ENCODE peak calls at places on chromosomes 13 and 19, in seven cellular contexts. A is heart left ventricle, P is cardiac fibroblast, F is lung, X is psoas muscle, T is left ventricle myocardium inferior, I is A549. M is an unnamed sample.

GRCh38 chr13:29125145-29125933 is 305.2 kb downstream of the MTUS2 start:
- DNase-seq in A (no peak), P (no peak), F (no peak), X (no peak), T (no peak), I (no peak), M (no peak)

GRCh38 chr19:52120286-52120685 is 19.5 kb downstream of the ZNF616 start:
- DNase-seq in A (no peak), P (no peak), F (no peak), X (no peak), T (no peak), I (no peak), M (no peak)

GRCh38 chr19:58450836-58451357 is 525 bp upstream of the ZNF324B start:
- DNase-seq in A (no peak), P (no peak), F (no peak), X (no peak), T (no peak), I (no peak), M (no peak)

GRCh38 chr13:50236898-50237318 is 221.7 kb downstream of the KCNRG start:
- DNase-seq in A (no peak), P (peak), F (no peak), X (no peak), T (no peak), I (no peak), M (peak)

GRCh38 chr13:65746522-65746921 is 1483.6 kb downstream of the PCDH9 start:
- DNase-seq in A (no peak), P (no peak), F (no peak), X (no peak), T (no peak), I (no peak), M (no peak)

GRCh38 chr19:14473915-14474578 is 1.1 kb downstream of the PTGER1 start:
- DNase-seq in A (no peak), P (no peak), F (no peak), X (peak), T (no peak), I (no peak), M (no peak)

GRCh38 chr19:15161028-15161984 is 39.5 kb downstream of the NOTCH3 start:
- DNase-seq in A (no peak), P (peak), F (no peak), X (no peak), T (no peak), I (peak), M (peak)

GRCh38 chr19:14561832-14562351 is 10.0 kb downstream of the NDUFB7 start:
- DNase-seq in A (peak), P (peak), F (no peak), X (peak), T (peak), I (no peak), M (no peak)

GRCh38 chr19:56508282-56508778 is 675 bp downstream of the ZNF471 start:
- DNase-seq in A (no peak), P (no peak), F (no peak), X (no peak), T (no peak), I (peak), M (no peak)

GRCh38 chr13:80213201-80213600 is 127.7 kb downstream of the SPRY2 start:
- DNase-seq in A (no peak), P (no peak), F (no peak), X (no peak), T (no peak), I (no peak), M (no peak)

GRCh38 chr19:9883231-9883758 is 48.2 kb downstream of the PIN1 start:
- DNase-seq in A (no peak), P (no peak), F (no peak), X (no peak), T (no peak), I (no peak), M (no peak)

GRCh38 chr13:112124100-112124499 is 57.2 kb downstream of the SOX1 start:
- DNase-seq in A (no peak), P (no peak), F (no peak), X (no peak), T (no peak), I (no peak), M (no peak)

GRCh38 chr13:93984876-93985275 is 494.6 kb downstream of the DCT start:
- DNase-seq in A (no peak), P (no peak), F (no peak), X (no peak), T (no peak), I (no peak), M (no peak)

GRCh38 chr19:31220540-31220939 is 128.7 kb downstream of the TSHZ3 start:
- DNase-seq in A (no peak), P (no peak), F (no peak), X (no peak), T (no peak), I (peak), M (peak)

GRCh38 chr19:42066075-42066754 is 3.8 kb downstream of the GRIK5 start:
- DNase-seq in A (no peak), P (peak), F (no peak), X (no peak), T (no peak), I (peak), M (peak)

GRCh38 chr19:38686530-38686888 is 39.1 kb downstream of the ACTN4 start:
- DNase-seq in A (no peak), P (no peak), F (no peak), X (no peak), T (no peak), I (no peak), M (no peak)

GRCh38 chr13:113077953-113078894 is 27.4 kb upstream of the F7 start:
- DNase-seq in A (no peak), P (no peak), F (no peak), X (no peak), T (no peak), I (no peak), M (no peak)

GRCh38 chr13:100229603-100230002 is 140.7 kb downstream of the PCCA start:
- DNase-seq in A (no peak), P (no peak), F (no peak), X (no peak), T (no peak), I (no peak), M (no peak)

GRCh38 chr13:98972627-98973026 is 5.2 kb downstream of the DOCK9 start:
- DNase-seq in A (no peak), P (peak), F (no peak), X (no peak), T (no peak), I (no peak), M (peak)

GRCh38 chr19:34962281-34962944 is 1.6 kb downstream of the ZNF792 start:
- DNase-seq in A (peak), P (peak), F (no peak), X (no peak), T (no peak), I (no peak), M (peak)

GRCh38 chr13:30796132-30796832 is 60.9 kb downstream of the ALOX5AP start:
- DNase-seq in A (no peak), P (peak), F (no peak), X (no peak), T (no peak), I (peak), M (peak)

GRCh38 chr19:7489609-7490044 is 792 bp upstream of the PEX11G start:
- DNase-seq in A (no peak), P (no peak), F (no peak), X (no peak), T (no peak), I (no peak), M (no peak)
- H3K4me3 ChIP-seq in A (no peak), P (no peak), F (no peak), X (peak), T (peak), I (no peak), M (no peak)

DNA sequence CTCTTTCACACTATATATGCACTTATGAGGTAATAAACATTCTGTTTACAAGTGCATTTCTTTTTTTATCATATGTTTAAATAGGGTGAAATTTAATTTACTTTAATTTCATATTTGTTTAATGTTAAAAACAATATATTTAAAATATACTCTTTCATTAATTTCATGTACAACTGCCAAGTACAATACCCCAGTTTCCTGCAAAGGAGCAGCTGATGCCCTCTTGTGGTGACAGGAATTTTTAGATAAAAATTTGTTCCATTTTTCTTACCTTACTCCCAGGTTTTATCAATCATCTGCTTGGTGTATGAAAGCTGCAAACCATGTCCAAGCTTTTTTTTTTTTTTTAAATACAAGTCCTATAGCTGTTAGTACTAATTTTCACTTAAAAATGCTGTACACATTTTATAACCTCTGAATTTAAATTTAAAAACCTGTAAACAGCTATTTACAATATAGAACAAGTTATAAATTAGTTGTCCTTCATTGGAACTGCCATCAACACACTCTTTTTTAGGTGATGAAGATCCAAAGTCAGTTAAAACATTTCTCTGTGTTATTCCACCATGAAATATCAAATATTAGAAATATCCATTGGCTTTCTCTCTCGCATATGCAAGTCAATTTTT is 4.9 kb downstream of the PCDH20 start:
- DNase-seq in A (no peak), P (peak), F (no peak), X (no peak), T (no peak), I (peak), M (peak)
- TF ChIP-seq CTCF in A (peak), P (peak), F (no peak), X (peak), T (peak), I (peak), M (peak)

DNA sequence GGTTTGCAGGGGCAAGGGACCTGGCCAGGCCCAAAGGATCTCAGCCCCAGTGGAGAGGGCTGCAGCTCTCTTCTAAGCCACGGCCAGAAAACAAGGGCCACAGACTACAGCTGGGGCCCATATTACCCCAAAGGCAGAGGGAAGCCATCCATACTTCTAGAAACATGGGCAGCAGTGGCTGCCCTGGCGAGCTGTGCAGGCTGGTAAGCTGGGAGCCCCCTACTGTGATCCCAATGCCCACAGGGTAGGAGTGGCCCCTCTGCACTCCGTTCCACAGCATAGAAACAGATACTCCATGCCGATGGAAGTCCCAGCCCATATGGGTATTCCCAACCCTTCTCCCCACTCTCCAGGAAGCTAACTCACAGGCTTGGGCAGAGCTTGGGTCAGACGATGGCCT is 25.1 kb downstream of the VSTM2B start:
- DNase-seq in A (no peak), P (no peak), F (no peak), X (no peak), T (no peak), I (no peak), M (no peak)
- H3K4me3 ChIP-seq in A (no peak), P (no peak), F (no peak), X (no peak), T (no peak), I (no peak), M (no peak)

GRCh38 chr13:83943530-83944279 is 61.4 kb upstream of the SLITRK1 start:
- DNase-seq in A (no peak), P (no peak), F (no peak), X (no peak), T (no peak), I (peak), M (no peak)
- TF ChIP-seq CTCF in A (no peak), P (no peak), F (no peak), X (no peak), T (no peak), I (no peak), M (no peak)

GRCh38 chr19:44806271-44806670 is 2.6 kb upstream of the BCAM start:
- DNase-seq in A (no peak), P (no peak), F (no peak), X (no peak), T (no peak), I (no peak), M (no peak)

GRCh38 chr19:44809856-44810554 is 1.1 kb downstream of the BCAM start:
- DNase-seq in A (no peak), P (no peak), F (no peak), X (no peak), T (no peak), I (no peak), M (no peak)

GRCh38 chr19:44808463-44809371 is at the start of gene BCAM:
- DNase-seq in A (peak), P (peak), F (peak), X (peak), T (peak), I (peak), M (peak)

GRCh38 chr19:44807162-44807561 is 1.7 kb upstream of the BCAM start:
- DNase-seq in A (no peak), P (no peak), F (peak), X (no peak), T (no peak), I (peak), M (no peak)

GRCh38 chr19:44807652-44808462 is 1.0 kb upstream of the BCAM start:
- DNase-seq in A (peak), P (peak), F (peak), X (no peak), T (no peak), I (peak), M (peak)
- H3K4me3 ChIP-seq in A (no peak), P (no peak), F (no peak), X (peak), T (peak), I (peak), M (no peak)

GRCh38 chr13:36666482-36667264 is 7.1 kb upstream of the SERTM1 start:
- DNase-seq in A (no peak), P (no peak), F (no peak), X (no peak), T (no peak), I (no peak), M (no peak)
- TF ChIP-seq CTCF in A (no peak), P (no peak), F (no peak), X (no peak), T (no peak), I (no peak), M (no peak)

GRCh38 chr19:45636902-45637301 is 2.3 kb downstream of the EML2 start:
- DNase-seq in A (no peak), P (no peak), F (no peak), X (no peak), T (no peak), I (no peak), M (no peak)
- H3K4me3 ChIP-seq in A (no peak), P (no peak), F (no peak), X (no peak), T (no peak), I (no peak), M (no peak)

DNA sequence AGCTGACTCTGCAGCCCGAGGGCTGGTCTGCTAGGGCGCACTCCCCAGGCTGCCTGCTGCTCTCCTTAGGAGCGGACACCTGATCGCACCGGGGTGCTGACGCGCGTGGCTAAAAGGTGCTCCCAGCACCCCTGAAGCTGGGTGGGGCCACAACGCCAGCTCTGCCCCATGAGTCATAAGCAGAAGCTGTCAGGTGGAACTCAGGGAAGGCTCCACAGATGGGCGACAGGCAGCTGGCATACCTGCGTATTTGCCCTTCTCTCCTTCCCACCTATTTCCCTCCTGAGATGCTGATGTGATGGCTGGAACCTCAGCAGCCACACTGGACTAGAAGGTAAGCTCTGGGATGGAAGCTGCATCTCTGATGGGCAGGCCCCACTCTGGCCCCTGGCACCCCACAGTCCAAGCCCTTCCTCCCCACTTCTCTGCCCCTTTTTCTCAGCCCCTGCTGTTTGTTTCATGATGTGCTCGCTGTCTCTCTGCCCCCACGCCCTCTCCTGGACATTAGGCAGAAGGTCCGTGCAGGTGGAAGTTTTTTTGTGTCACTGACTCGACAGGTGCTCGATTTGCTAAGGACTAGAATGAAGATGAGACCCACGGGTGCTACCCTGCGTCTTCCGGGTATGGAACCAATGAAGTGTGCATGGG is 30.3 kb upstream of the CACTIN start:
- DNase-seq in A (no peak), P (no peak), F (no peak), X (no peak), T (no peak), I (no peak), M (no peak)
- TF ChIP-seq CTCF in A (no peak), P (no peak), F (no peak), X (no peak), T (no peak), I (no peak), M (no peak)

DNA sequence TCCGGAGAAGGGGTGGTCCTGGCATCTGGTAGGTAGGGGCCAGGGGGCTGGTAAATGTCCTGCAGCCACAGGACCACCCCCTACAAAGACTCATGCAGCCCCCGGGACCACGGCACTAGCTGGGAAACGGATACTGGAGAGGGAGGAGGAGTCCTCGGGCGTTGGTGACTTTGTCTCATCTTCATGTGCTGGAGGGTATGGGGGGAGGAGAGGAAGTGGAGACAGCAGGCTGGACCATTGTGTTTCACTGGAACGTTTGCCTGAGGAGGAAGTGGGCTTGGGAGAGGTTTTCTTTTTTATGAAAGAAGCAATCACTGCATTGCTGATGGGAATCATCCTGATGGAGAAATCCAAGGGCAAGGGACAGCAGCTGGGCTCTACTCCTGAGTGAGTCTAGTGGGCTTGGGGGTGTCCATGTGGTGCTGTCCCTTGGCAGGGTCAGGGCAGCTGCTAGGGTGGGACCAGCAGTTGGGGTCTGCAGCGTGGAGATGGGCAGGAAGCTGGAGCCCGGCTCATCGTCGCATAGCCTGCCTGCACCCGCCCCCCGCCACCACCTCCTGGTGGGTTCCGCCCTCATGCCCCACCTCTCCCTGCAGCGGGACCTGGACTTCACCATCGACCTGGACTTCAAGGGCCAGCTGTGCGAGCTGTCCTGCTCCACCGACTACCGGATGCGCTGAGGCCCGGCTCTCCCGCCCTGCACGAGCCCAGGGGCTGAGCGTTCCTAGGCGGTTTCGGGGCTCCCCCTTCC is 1.7 kb upstream of the ADM5 start:
- DNase-seq in A (no peak), P (no peak), F (no peak), X (no peak), T (no peak), I (no peak), M (peak)
- H3K4me3 ChIP-seq in A (no peak), P (no peak), F (no peak), X (no peak), T (peak), I (no peak), M (no peak)

GRCh38 chr13:31793246-31793645 is 53.9 kb downstream of the RXFP2 start:
- DNase-seq in A (no peak), P (peak), F (no peak), X (no peak), T (no peak), I (no peak), M (no peak)

GRCh38 chr13:31801088-31801487 is 61.8 kb downstream of the RXFP2 start:
- DNase-seq in A (no peak), P (no peak), F (no peak), X (no peak), T (no peak), I (no peak), M (no peak)

GRCh38 chr13:31794452-31794851 is 55.1 kb downstream of the RXFP2 start:
- DNase-seq in A (no peak), P (peak), F (no peak), X (peak), T (no peak), I (no peak), M (peak)

GRCh38 chr13:31798189-31798588 is 58.9 kb downstream of the RXFP2 start:
- DNase-seq in A (no peak), P (no peak), F (no peak), X (no peak), T (no peak), I (no peak), M (no peak)

DNA sequence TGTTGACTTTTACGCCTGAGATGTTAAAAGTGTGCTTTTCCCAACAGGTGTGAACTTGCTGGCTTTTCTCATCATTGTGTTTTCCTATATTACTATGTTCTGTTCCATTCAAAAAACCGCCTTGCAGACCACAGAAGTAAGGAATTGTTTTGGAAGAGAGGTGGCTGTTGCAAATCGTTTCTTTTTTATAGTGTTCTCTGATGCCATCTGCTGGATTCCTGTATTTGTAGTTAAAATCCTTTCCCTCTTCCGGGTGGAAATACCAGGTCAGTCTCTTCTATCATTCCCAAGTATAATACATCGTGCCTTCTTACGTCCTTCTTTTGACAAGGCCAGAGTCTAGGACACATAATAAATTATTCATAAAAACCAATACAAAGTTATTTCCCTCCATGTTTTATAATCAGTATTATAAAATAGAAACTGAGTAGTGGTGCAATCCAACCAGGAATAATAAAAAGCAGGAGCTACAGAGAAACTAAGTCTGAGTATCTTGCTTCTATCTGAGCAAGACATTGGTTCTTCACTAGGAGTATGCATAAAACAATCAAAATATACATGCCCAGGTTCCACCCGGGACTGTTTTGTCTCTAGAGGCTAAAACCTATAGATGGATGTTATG is 57.9 kb downstream of the RXFP2 start:
- DNase-seq in A (no peak), P (peak), F (no peak), X (no peak), T (no peak), I (peak), M (peak)
- TF ChIP-seq CTCF in A (peak), P (peak), F (no peak), X (peak), T (peak), I (peak), M (peak)